ENCODE peak calls at places on chromosomes 3 and 15, in eight cellular contexts. A is dorsolateral prefrontal cortex, L is lower leg skin, C is adrenal gland, Z is GM12865, J is OCI-LY7, P is AG10803, Y is ovary. G is an unnamed sample.

GRCh38 chr15:53110999-53111398 is 320.9 kb upstream of the ONECUT1 start:
- DNase-seq in P (no peak), C (no peak), L (no peak), Y (no peak), A (no peak), J (no peak), Z (no peak), G (no peak)

GRCh38 chr15:69160976-69161877 is 792 bp downstream of the GLCE start:
- DNase-seq in A (peak; percentile 74), L (peak; percentile 87), J (peak; percentile 45), Z (peak; percentile 17), Y (peak; percentile 39), C (peak; percentile 51), P (peak; percentile 25), G (no peak)

GRCh38 chr3:3927965-3928364 is 128.7 kb downstream of the LRRN1 start:
- DNase-seq in P (no peak), Y (no peak), L (no peak), C (no peak), A (no peak), J (no peak), Z (no peak), G (no peak)

GRCh38 chr15:66573719-66574641 is 8.2 kb upstream of the LCTL start:
- DNase-seq in L (no peak), A (no peak), J (no peak), Y (no peak), C (no peak), Z (no peak), P (peak; percentile 99), G (peak; percentile 58)

GRCh38 chr3:178485756-178486155 is 50.5 kb upstream of the KCNMB2 start:
- DNase-seq in C (no peak), P (peak; percentile 89), L (no peak), Z (no peak), A (no peak), Y (no peak), J (no peak), G (peak; percentile 69)

GRCh38 chr3:139302801-139303113 is 41.1 kb upstream of the MRPS22 start:
- DNase-seq in P (no peak), Y (no peak), A (no peak), L (no peak), Z (no peak), J (no peak), C (no peak), G (no peak)

GRCh38 chr3:146589899-146590508 is 15.1 kb downstream of the PLSCR5 start:
- DNase-seq in C (peak; percentile 50), Z (peak; percentile 33), J (peak; percentile 26), L (no peak), P (peak; percentile 54), A (peak; percentile 37), Y (peak; percentile 31), G (no peak)

GRCh38 chr3:42678447-42678846 is 6.9 kb upstream of the KLHL40 start:
- DNase-seq in C (no peak), A (no peak), J (no peak), L (peak; percentile 66), Y (no peak), Z (no peak), P (no peak), G (no peak)

GRCh38 chr3:195239121-195239520 is 31.8 kb downstream of the XXYLT1 start:
- DNase-seq in C (peak; percentile 17), L (peak; percentile 64), A (peak; percentile 13), Y (no peak), P (no peak), J (no peak), Z (no peak), G (no peak)

GRCh38 chr3:68666409-68667193 is 265.7 kb downstream of the TAFA4 start:
- DNase-seq in C (no peak), A (no peak), Y (no peak), P (no peak), J (no peak), Z (no peak), L (no peak), G (no peak)

GRCh38 chr3:8954938-8955763 is 8.1 kb downstream of the RAD18 start:
- DNase-seq in J (peak; percentile 71), P (peak; percentile 62), C (no peak), L (no peak), Z (peak; percentile 68), A (no peak), Y (no peak), G (peak; percentile 25)

GRCh38 chr3:9754678-9755077 is 4.9 kb downstream of the OGG1 start:
- DNase-seq in A (no peak), Y (no peak), P (no peak), J (peak; percentile 21), Z (no peak), C (no peak), L (no peak), G (no peak)

GRCh38 chr3:15327941-15328340 is 4.4 kb downstream of the SH3BP5 start:
- DNase-seq in A (no peak), P (no peak), L (peak; percentile 92), J (peak; percentile 71), Y (no peak), C (no peak), Z (peak; percentile 70), G (no peak)

GRCh38 chr3:117485841-117486240 is 776.3 kb downstream of the TUSC7 start:
- DNase-seq in P (no peak), Y (no peak), C (no peak), J (no peak), Z (peak; percentile 47), L (no peak), A (no peak), G (no peak)

GRCh38 chr3:149376728-149377407 is 581 bp downstream of the TM4SF1 start:
- DNase-seq in L (no peak), J (no peak), C (no peak), Z (no peak), P (peak; percentile 53), A (no peak), Y (peak; percentile 24), G (no peak)

GRCh38 chr3:158718490-158719170 is 13.6 kb downstream of the RARRES1 start:
- DNase-seq in C (no peak), Y (no peak), P (peak; percentile 88), Z (no peak), A (no peak), L (no peak), J (no peak), G (peak; percentile 92)

GRCh38 chr3:57046120-57046519 is 14.3 kb upstream of the SPATA12 start:
- DNase-seq in C (no peak), P (no peak), L (no peak), A (no peak), Z (no peak), Y (no peak), J (no peak), G (no peak)
- H3K4me3 ChIP-seq in C (no peak overlapping the region), P (no peak overlapping the region), L (no peak overlapping the region), A (no peak overlapping the region), Z (no peak overlapping the region), Y (no peak overlapping the region), J (no peak overlapping the region), G (no peak overlapping the region)

GRCh38 chr15:90956551-90957104 is 1.9 kb downstream of the RCCD1 start:
- DNase-seq in Y (peak; percentile 81), C (peak; percentile 78), Z (peak; percentile 86), L (peak; percentile 96), J (peak; percentile 70), A (peak; percentile 60), P (peak; percentile 65), G (no peak)

GRCh38 chr15:90955911-90956310 is 1.2 kb downstream of the RCCD1 start:
- DNase-seq in Y (peak; percentile 39), Z (peak; percentile 58), C (no peak), P (no peak), J (peak; percentile 52), A (no peak), L (no peak), G (no peak)

GRCh38 chr15:90959028-90959595 is 4.4 kb downstream of the RCCD1 start:
- DNase-seq in C (no peak), L (no peak), A (no peak), J (no peak), P (no peak), Z (no peak), Y (no peak), G (no peak)

GRCh38 chr15:90957791-90958190 is 3.1 kb downstream of the RCCD1 start:
- DNase-seq in P (no peak), L (no peak), C (no peak), A (no peak), J (no peak), Z (no peak), Y (no peak), G (no peak)

DNA sequence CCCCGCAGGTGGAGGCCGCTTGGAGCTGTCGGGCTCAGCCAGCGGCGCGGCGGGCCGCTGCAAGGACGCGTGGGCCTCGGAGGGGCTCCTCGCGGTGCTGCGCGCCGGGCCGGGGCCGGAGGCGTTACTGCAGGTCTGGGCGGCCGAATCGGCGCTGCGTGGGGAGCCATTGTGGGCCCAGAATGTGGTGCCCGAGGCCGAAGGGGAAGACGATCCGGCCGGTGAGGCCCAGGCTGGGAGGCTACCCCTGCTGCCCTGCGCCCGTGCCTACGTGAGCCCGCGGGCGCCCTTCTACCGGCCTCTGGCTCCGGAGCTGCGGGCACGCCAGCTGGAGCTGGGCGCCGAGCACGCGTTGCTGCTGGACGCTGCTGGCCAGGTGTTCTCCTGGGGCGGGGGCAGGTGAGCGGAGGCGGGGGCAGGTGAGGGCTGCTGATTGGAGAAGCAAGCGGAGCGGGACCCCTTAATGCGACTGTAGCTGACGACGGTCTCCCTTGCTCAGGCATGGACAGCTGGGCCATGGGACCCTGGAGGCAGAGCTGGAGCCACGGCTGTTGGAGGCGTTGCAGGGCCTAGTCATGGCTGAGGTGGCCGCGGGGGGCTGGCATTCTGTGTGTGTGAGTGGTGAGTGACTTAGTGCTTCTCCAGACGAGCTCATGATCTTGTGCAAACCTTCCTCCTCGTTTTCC is 2.6 kb downstream of the RCCD1 start:
- DNase-seq in A (no peak), L (no peak), J (no peak), P (peak; percentile 25), C (no peak), Z (no peak), Y (no peak), G (no peak)
- H3K4me3 ChIP-seq in A (peak overlapping the region; percentile 64), L (peak overlapping the region; percentile 25), J (no peak overlapping the region), P (peak overlapping the region; percentile 68), C (peak overlapping the region; percentile 74), Z (peak overlapping the region; percentile 79), Y (peak overlapping the region; percentile 80), G (peak overlapping the region; percentile 56)

GRCh38 chr15:75195122-75195765 is 6.4 kb upstream of the C15orf39 start:
- DNase-seq in Y (peak; percentile 69), Z (no peak), A (no peak), C (peak; percentile 32), L (no peak), J (no peak), P (no peak), G (no peak)
- H3K4me3 ChIP-seq in Y (no peak overlapping the region), Z (no peak overlapping the region), A (no peak overlapping the region), C (no peak overlapping the region), L (no peak overlapping the region), J (no peak overlapping the region), P (no peak overlapping the region), G (no peak overlapping the region)

DNA sequence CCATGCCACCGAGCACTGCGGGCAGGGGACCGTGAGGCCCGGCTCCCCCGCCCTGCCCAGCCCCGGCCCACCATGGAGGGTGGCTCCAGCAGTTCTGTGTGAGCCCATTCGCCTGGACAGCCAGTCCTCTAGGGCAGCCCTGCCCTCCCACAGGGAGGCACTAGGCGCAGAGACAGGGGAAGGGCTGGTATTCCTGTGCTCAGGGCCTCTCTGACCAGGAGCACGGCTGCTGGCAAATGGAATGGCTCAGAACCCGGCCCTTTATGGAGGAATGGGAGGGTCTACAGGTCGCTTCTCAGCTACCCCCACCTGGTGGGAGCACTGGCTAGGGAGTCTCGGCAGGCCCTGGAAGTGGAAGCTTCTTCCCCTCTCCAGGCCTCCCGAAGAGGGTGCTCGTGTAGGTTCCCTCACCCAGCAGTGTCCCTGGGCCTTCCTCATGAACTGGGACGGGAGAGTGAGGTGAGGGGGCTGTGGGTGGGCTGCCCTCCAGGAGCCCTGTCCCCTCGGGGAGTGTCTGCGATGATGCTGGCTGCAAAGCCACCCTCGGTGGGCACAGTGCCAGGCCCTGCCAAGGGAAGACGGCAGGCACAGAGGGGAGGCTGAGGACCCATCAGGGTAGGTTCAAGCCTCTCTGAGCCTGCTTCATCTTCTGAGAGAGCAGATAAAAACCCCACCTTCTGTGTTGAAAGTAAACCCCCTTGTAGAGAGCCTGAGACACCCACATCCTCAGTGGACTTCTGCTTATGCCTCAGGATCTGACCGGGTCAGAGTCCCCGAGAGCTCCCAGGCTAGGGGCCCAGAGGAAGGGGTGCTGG is 1.5 kb downstream of the MELTF start:
- DNase-seq in Z (no peak), P (no peak), J (no peak), L (peak; percentile 85), C (peak; percentile 32), Y (no peak), A (no peak), G (no peak)
- H3K4me3 ChIP-seq in Z (peak overlapping the region; percentile 83), P (no peak overlapping the region), J (peak overlapping the region; percentile 74), L (no peak overlapping the region), C (no peak overlapping the region), Y (no peak overlapping the region), A (peak overlapping the region; percentile 53), G (no peak overlapping the region)